ENCODE peak calls at places on chromosomes 7 and 10, in ten cellular contexts. One of them, this sample, is unnamed.

GRCh38 chr10:1432161-1432560 is 305.2 kb downstream of the ADARB2 start:
- DNase-seq in adrenal gland: no peak
- DNase-seq in naive thymus-derived CD8-positive, alpha-beta T cell: no peak
- DNase-seq in AG20443: no peak
- DNase-seq in A549: no peak
- DNase-seq in fibroblast of the aortic adventitia: no peak
- DNase-seq in NCI-H1436: no peak
- DNase-seq in SJSA1: no peak
- DNase-seq in NT2/D1: no peak
- DNase-seq in NCI-H1417: no peak
- DNase-seq in this sample: no peak

GRCh38 chr10:35822316-35822715 is 180.2 kb upstream of the FZD8 start:
- DNase-seq in A549: peak; percentile 33
- DNase-seq in NT2/D1: peak; percentile 18
- DNase-seq in fibroblast of the aortic adventitia: peak; percentile 91
- DNase-seq in NCI-H1436: peak; percentile 88
- DNase-seq in AG20443: peak; percentile 87
- DNase-seq in naive thymus-derived CD8-positive, alpha-beta T cell: no peak
- DNase-seq in adrenal gland: peak; percentile 55
- DNase-seq in SJSA1: no peak
- DNase-seq in NCI-H1417: no peak
- DNase-seq in this sample: no peak

GRCh38 chr10:76902949-76903348 is 734.7 kb downstream of the KCNMA1 start:
- DNase-seq in NT2/D1: peak; percentile 32
- DNase-seq in A549: peak; percentile 24
- DNase-seq in NCI-H1436: peak; percentile 47
- DNase-seq in NCI-H1417: peak; percentile 13
- DNase-seq in fibroblast of the aortic adventitia: peak; percentile 25
- DNase-seq in SJSA1: peak; percentile 52
- DNase-seq in AG20443: no peak
- DNase-seq in adrenal gland: no peak
- DNase-seq in naive thymus-derived CD8-positive, alpha-beta T cell: no peak
- DNase-seq in this sample: no peak

GRCh38 chr10:113382691-113383090 is 170.2 kb upstream of the HABP2 start:
- DNase-seq in NT2/D1: no peak
- DNase-seq in NCI-H1417: peak; percentile 17
- DNase-seq in SJSA1: no peak
- DNase-seq in adrenal gland: no peak
- DNase-seq in NCI-H1436: no peak
- DNase-seq in fibroblast of the aortic adventitia: no peak
- DNase-seq in AG20443: no peak
- DNase-seq in A549: no peak
- DNase-seq in naive thymus-derived CD8-positive, alpha-beta T cell: peak; percentile 1
- DNase-seq in this sample: no peak

GRCh38 chr7:126702242-126703016 is 550.3 kb downstream of the GRM8 start:
- DNase-seq in adrenal gland: no peak
- DNase-seq in A549: no peak
- DNase-seq in AG20443: no peak
- DNase-seq in SJSA1: no peak
- DNase-seq in fibroblast of the aortic adventitia: peak; percentile 60
- DNase-seq in NCI-H1436: no peak
- DNase-seq in NCI-H1417: no peak
- DNase-seq in NT2/D1: no peak
- DNase-seq in naive thymus-derived CD8-positive, alpha-beta T cell: no peak
- DNase-seq in this sample: no peak

GRCh38 chr10:128069351-128070051 is 56.7 kb downstream of the MKI67 start:
- DNase-seq in NT2/D1: peak; percentile 48
- DNase-seq in SJSA1: peak; percentile 71
- DNase-seq in NCI-H1417: peak; percentile 66
- DNase-seq in fibroblast of the aortic adventitia: peak; percentile 81
- DNase-seq in NCI-H1436: peak; percentile 77
- DNase-seq in adrenal gland: peak; percentile 69
- DNase-seq in naive thymus-derived CD8-positive, alpha-beta T cell: peak; percentile 79
- DNase-seq in AG20443: peak; percentile 84
- DNase-seq in A549: peak; percentile 70
- DNase-seq in this sample: peak; percentile 74

GRCh38 chr10:23081156-23081833 is 14.1 kb upstream of the MSRB2 start:
- DNase-seq in SJSA1: no peak
- DNase-seq in adrenal gland: no peak
- DNase-seq in AG20443: no peak
- DNase-seq in NCI-H1417: peak; percentile 3
- DNase-seq in naive thymus-derived CD8-positive, alpha-beta T cell: no peak
- DNase-seq in fibroblast of the aortic adventitia: peak; percentile 73
- DNase-seq in A549: no peak
- DNase-seq in NCI-H1436: no peak
- DNase-seq in NT2/D1: no peak
- DNase-seq in this sample: no peak

GRCh38 chr7:64574481-64575159 is 11.7 kb upstream of the ZNF680 start:
- DNase-seq in SJSA1: no peak
- DNase-seq in adrenal gland: peak; percentile 66
- DNase-seq in A549: no peak
- DNase-seq in NCI-H1436: no peak
- DNase-seq in AG20443: peak; percentile 87
- DNase-seq in NCI-H1417: no peak
- DNase-seq in fibroblast of the aortic adventitia: peak; percentile 16
- DNase-seq in naive thymus-derived CD8-positive, alpha-beta T cell: no peak
- DNase-seq in NT2/D1: no peak
- DNase-seq in this sample: no peak

GRCh38 chr10:12549297-12549696 is 199.9 kb downstream of the CAMK1D start:
- DNase-seq in naive thymus-derived CD8-positive, alpha-beta T cell: no peak
- DNase-seq in AG20443: no peak
- DNase-seq in NT2/D1: no peak
- DNase-seq in adrenal gland: no peak
- DNase-seq in NCI-H1436: no peak
- DNase-seq in NCI-H1417: no peak
- DNase-seq in A549: peak; percentile 23
- DNase-seq in SJSA1: no peak
- DNase-seq in fibroblast of the aortic adventitia: no peak
- DNase-seq in this sample: no peak

GRCh38 chr7:149856583-149856982 is 17.2 kb upstream of the ATP6V0E2 start:
- DNase-seq in AG20443: no peak
- DNase-seq in naive thymus-derived CD8-positive, alpha-beta T cell: peak; percentile 54
- DNase-seq in NT2/D1: no peak
- DNase-seq in NCI-H1436: no peak
- DNase-seq in fibroblast of the aortic adventitia: no peak
- DNase-seq in NCI-H1417: no peak
- DNase-seq in A549: no peak
- DNase-seq in SJSA1: no peak
- DNase-seq in adrenal gland: no peak
- DNase-seq in this sample: peak; percentile 31